ENCODE peak calls at places on chromosomes 13 and 19, in five cellular contexts. F is AG08395; O is EH; R is effector memory CD4-positive, alpha-beta T cell; X is effector memory CD8-positive, alpha-beta T cell. T is an unnamed sample.

GRCh38 chr19:15166700-15167099 is 34.1 kb downstream of the NOTCH3 start:
- DNase-seq in F (no peak), O (peak), R (no peak), X (no peak), T (no peak)

GRCh38 chr13:68107667-68108066 is 877.5 kb upstream of the PCDH9 start:
- DNase-seq in R (no peak), O (no peak), X (no peak), F (no peak), T (no peak)

GRCh38 chr19:4310247-4311121 is 6.1 kb downstream of the FSD1 start:
- DNase-seq in F (no peak), X (no peak), R (no peak), O (no peak), T (no peak)

GRCh38 chr13:59533561-59534337 is 630.0 kb downstream of the DIAPH3 start:
- DNase-seq in F (no peak), R (no peak), O (peak), X (no peak), T (no peak)

GRCh38 chr13:77325371-77325941 is 1.4 kb downstream of the MYCBP2 start:
- DNase-seq in R (no peak), X (peak), F (no peak), O (peak), T (peak)

GRCh38 chr13:26948353-26948752 is 187.8 kb upstream of the GPR12 start:
- DNase-seq in R (no peak), X (no peak), F (no peak), O (no peak), T (no peak)

GRCh38 chr13:54033323-54033861 is 1004.8 kb downstream of the OLFM4 start:
- DNase-seq in F (no peak), X (no peak), O (no peak), R (no peak), T (no peak)

GRCh38 chr13:62697702-62698101 is 1282.1 kb upstream of the PCDH20 start:
- DNase-seq in R (no peak), X (no peak), O (no peak), F (no peak), T (no peak)

GRCh38 chr13:49315036-49315565 is 67.4 kb downstream of the CDADC1 start:
- DNase-seq in X (no peak), R (no peak), F (no peak), O (peak), T (no peak)

GRCh38 chr13:79692846-79693245 is 211.9 kb downstream of the NDFIP2 start:
- DNase-seq in R (no peak), O (no peak), X (no peak), F (peak), T (no peak)

GRCh38 chr19:45809643-45810159 is 5.4 kb downstream of the RSPH6A start:
- DNase-seq in O (peak), F (peak), X (no peak), R (no peak), T (no peak)

GRCh38 chr13:106497079-106497478 is 38.4 kb downstream of the EFNB2 start:
- DNase-seq in R (no peak), X (no peak), O (no peak), F (no peak), T (no peak)

GRCh38 chr13:113034451-113035208 is 65.6 kb downstream of the MCF2L start:
- DNase-seq in R (no peak), O (peak), F (no peak), X (no peak), T (no peak)

GRCh38 chr13:36673838-36674326 is at the start of gene SERTM1:
- DNase-seq in R (no peak), X (no peak), O (no peak), F (no peak), T (no peak)

GRCh38 chr13:106609116-106609515 is 41.2 kb upstream of the ARGLU1 start:
- DNase-seq in F (no peak), X (no peak), R (no peak), O (no peak), T (no peak)

GRCh38 chr19:343941-344624 is 513 bp downstream of the MIER2 start:
- DNase-seq in O (peak), R (peak), F (peak), X (no peak), T (peak)

GRCh38 chr13:24167666-24168391 is 7.3 kb downstream of the SPATA13 start:
- DNase-seq in O (no peak), R (no peak), F (no peak), X (no peak), T (no peak)

GRCh38 chr19:1357695-1358094 is 26.0 kb upstream of the NDUFS7 start:
- DNase-seq in F (no peak), O (no peak), R (no peak), X (no peak), T (no peak)

GRCh38 chr19:35793381-35794165 is 18.2 kb downstream of the ARHGAP33 start:
- DNase-seq in R (no peak), F (peak), O (no peak), X (no peak), T (no peak)

GRCh38 chr19:30686252-30686762 is 314.1 kb downstream of the ZNF536 start:
- DNase-seq in X (no peak), R (no peak), O (peak), F (peak), T (no peak)

GRCh38 chr13:37490176-37490575 is 108.4 kb downstream of the POSTN start:
- DNase-seq in F (no peak), X (no peak), O (peak), R (no peak), T (no peak)

GRCh38 chr13:110323172-110323851 is 16.2 kb downstream of the COL4A2 start:
- DNase-seq in F (peak), R (no peak), O (peak), X (no peak), T (no peak)

GRCh38 chr19:40358773-40359172 is 10.3 kb downstream of the PLD3 start:
- DNase-seq in F (no peak), X (no peak), O (no peak), R (no peak), T (no peak)

GRCh38 chr19:30699871-30700280 is 327.7 kb downstream of the ZNF536 start:
- DNase-seq in O (no peak), F (no peak), R (no peak), X (no peak), T (no peak)

GRCh38 chr13:47025791-47026419 is 129.1 kb upstream of the HTR2A start:
- DNase-seq in X (no peak), O (no peak), R (no peak), F (no peak), T (no peak)

GRCh38 chr13:74210693-74211393 is 76.6 kb upstream of the KLF12 start:
- DNase-seq in R (no peak), O (peak), X (no peak), F (peak), T (no peak)

GRCh38 chr13:22112956-22113750 is 442.3 kb downstream of the FGF9 start:
- DNase-seq in R (no peak), O (no peak), F (no peak), X (no peak), T (no peak)

GRCh38 chr19:45668342-45668871 is 386 bp downstream of the GIPR start:
- DNase-seq in X (peak), R (no peak), O (no peak), F (no peak), T (peak)

GRCh38 chr19:20470345-20471119 is 95.0 kb downstream of the ZNF737 start:
- DNase-seq in X (no peak), R (no peak), O (no peak), F (no peak), T (no peak)

GRCh38 chr13:33775339-33776108 is 42.4 kb upstream of the RFC3 start:
- DNase-seq in X (no peak), F (no peak), O (no peak), R (no peak), T (no peak)

GRCh38 chr13:21171420-21171819 is 4.9 kb downstream of the SKA3 start:
- DNase-seq in X (no peak), O (no peak), F (no peak), R (no peak), T (no peak)

GRCh38 chr13:21542563-21542962 is 61.4 kb downstream of the MICU2 start:
- DNase-seq in R (no peak), O (peak), F (no peak), X (no peak), T (no peak)

GRCh38 chr19:47097396-47098217 is 16.0 kb downstream of the ZC3H4 start:
- DNase-seq in X (no peak), R (no peak), O (no peak), F (no peak), T (no peak)

T was measured in CD4-positive, alpha-beta memory T cell.